ENCODE peak calls at places on chromosomes 1 and 21, in six cellular contexts. P, U, N, Y, X and R are unnamed samples.

GRCh38 chr1:107140703-107141490 is at the start of gene NTNG1:
- DNase-seq in N (peak; percentile 18), X (no peak), U (peak; percentile 10), Y (peak; percentile 67), P (no peak), R (peak; percentile 68)

GRCh38 chr1:231628207-231628876 is 1.8 kb downstream of the DISC1 start:
- DNase-seq in X (peak; percentile 16), N (no peak), P (peak; percentile 38), Y (no peak), U (no peak), R (no peak)

GRCh38 chr1:47180603-47181094 is 9.2 kb downstream of the PDZK1IP1 start:
- DNase-seq in U (peak; percentile 36), P (peak; percentile 43), N (no peak), X (no peak), Y (peak; percentile 12), R (no peak)

GRCh38 chr21:35953570-35953969 is 106.8 kb downstream of the SETD4 start:
- DNase-seq in U (no peak), P (peak; percentile 38), N (no peak), X (peak; percentile 35), Y (no peak), R (no peak)

GRCh38 chr1:8165595-8166360 is 139.7 kb upstream of the ERRFI1 start:
- DNase-seq in X (no peak), U (no peak), Y (no peak), P (no peak), N (no peak), R (no peak)

GRCh38 chr1:202182040-202182877 is 11.3 kb upstream of the LGR6 start:
- DNase-seq in U (no peak), N (no peak), X (no peak), Y (no peak), P (no peak), R (no peak)

GRCh38 chr1:174242856-174243255 is 83.5 kb downstream of the RABGAP1L start:
- DNase-seq in P (no peak), Y (no peak), X (no peak), N (no peak), U (no peak), R (no peak)

GRCh38 chr1:77847621-77848080 is 40.8 kb upstream of the NEXN start:
- DNase-seq in Y (no peak), N (no peak), X (no peak), P (no peak), U (no peak), R (no peak)

GRCh38 chr1:52746189-52746588 is 19.9 kb downstream of the ZYG11B start:
- DNase-seq in U (no peak), X (no peak), Y (no peak), N (no peak), P (no peak), R (no peak)

GRCh38 chr1:27218736-27219135 is 15.7 kb upstream of the WDTC1 start:
- DNase-seq in U (no peak), Y (no peak), X (no peak), N (no peak), P (no peak), R (no peak)

GRCh38 chr1:2972879-2973575 is 48.2 kb upstream of the ACTRT2 start:
- DNase-seq in P (no peak), N (peak; percentile 11), U (no peak), X (no peak), Y (no peak), R (no peak)

GRCh38 chr1:94408104-94408503 is 10.1 kb upstream of the ABCD3 start:
- DNase-seq in U (no peak), P (peak; percentile 35), Y (no peak), N (no peak), X (no peak), R (no peak)

GRCh38 chr21:31343680-31344480 is at the start of gene TIAM1:
- DNase-seq in N (peak; percentile 67), X (peak; percentile 79), Y (peak; percentile 64), P (peak; percentile 81), U (peak; percentile 25), R (peak; percentile 79)
- H3K4me3 ChIP-seq in N (peak within 1 kb of the TSS; percentile 45), X (peak within 1 kb of the TSS; percentile 68), Y (peak within 1 kb of the TSS; percentile 56), P (peak within 1 kb of the TSS; percentile 66), U (no peak within 1 kb of the TSS), R (peak within 1 kb of the TSS; percentile 62)

DNA sequence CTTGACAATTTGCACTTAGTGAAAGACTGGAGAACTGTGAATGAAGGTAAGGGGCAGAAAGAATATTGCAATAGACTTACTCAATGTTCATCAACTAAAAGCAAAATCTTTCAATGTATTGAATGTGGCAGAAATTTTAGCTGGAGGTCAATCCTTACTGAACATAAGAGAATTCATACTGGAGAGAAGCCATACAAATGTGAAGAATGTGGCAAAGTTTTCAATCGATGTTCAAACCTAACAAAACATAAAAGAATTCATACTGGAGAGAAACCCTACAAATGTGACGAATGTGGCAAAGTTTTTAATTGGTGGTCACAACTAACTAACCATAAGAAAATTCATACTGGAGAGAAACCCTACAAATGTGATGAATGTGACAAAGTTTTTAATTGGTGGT is 80.7 kb downstream of the JMJD4 start:
- DNase-seq in P (peak; percentile 5), N (no peak), Y (no peak), X (peak; percentile 23), U (no peak), R (no peak)
- H3K4me3 ChIP-seq in P (no peak overlapping the region), N (no peak overlapping the region), Y (no peak overlapping the region), X (no peak overlapping the region), U (no peak overlapping the region), R (no peak overlapping the region)

GRCh38 chr1:216114180-216114579 is 309.1 kb downstream of the USH2A start:
- DNase-seq in X (no peak), Y (no peak), P (no peak), N (no peak), U (no peak), R (no peak)

DNA sequence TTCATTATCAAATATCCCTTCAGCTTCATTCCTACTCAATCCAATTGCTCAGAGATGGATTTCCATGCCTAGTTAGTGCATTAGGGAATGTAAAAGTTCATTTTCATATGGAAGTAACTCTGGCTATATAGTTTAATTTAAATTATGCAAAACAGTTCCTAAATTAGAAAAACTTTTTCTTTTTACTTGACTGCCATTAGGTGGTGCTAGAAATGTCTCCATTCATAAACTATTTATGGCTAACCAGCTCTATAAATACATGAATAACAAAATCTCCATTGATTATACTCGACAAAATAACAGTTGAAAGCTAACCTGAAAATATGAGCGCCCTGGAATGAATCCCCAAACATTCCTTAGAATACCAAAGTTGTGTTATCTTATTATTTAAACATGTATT is 311.4 kb downstream of the USH2A start:
- DNase-seq in N (no peak), P (peak; percentile 7), U (no peak), Y (no peak), X (peak; percentile 1), R (no peak)
- H3K4me3 ChIP-seq in N (no peak overlapping the region), P (no peak overlapping the region), U (no peak overlapping the region), Y (no peak overlapping the region), X (no peak overlapping the region), R (no peak overlapping the region)

GRCh38 chr21:45041351-45041805 is 33.0 kb upstream of the ADARB1 start:
- DNase-seq in X (peak; percentile 84), P (peak; percentile 90), N (peak; percentile 37), Y (no peak), U (peak; percentile 47), R (peak; percentile 69)
- H3K4me3 ChIP-seq in X (no peak overlapping the region), P (peak overlapping the region; percentile 32), N (no peak overlapping the region), Y (no peak overlapping the region), U (no peak overlapping the region), R (no peak overlapping the region)

GRCh38 chr1:90725341-90725960 is 8.3 kb upstream of the BARHL2 start:
- DNase-seq in N (no peak), U (no peak), P (no peak), X (peak; percentile 8), Y (peak; percentile 57), R (peak; percentile 79)
- H3K4me3 ChIP-seq in N (no peak overlapping the region), U (no peak overlapping the region), P (no peak overlapping the region), X (no peak overlapping the region), Y (peak overlapping the region; percentile 41), R (peak overlapping the region; percentile 32)